ENCODE peak calls at places on chromosome 10, in six cellular contexts. One of them, this sample, is unnamed.

GRCh38 chr10:34884272-34884952 is 69.3 kb upstream of the PARD3 start:
- DNase-seq in PC-9: peak; percentile 43
- DNase-seq in fibroblast of lung: no peak
- DNase-seq in HCT116: no peak
- DNase-seq in CD8-positive, alpha-beta T cell: no peak
- DNase-seq in hepatocyte: no peak
- DNase-seq in this sample: no peak

GRCh38 chr10:8158439-8159071 is 104.1 kb downstream of the GATA3 start:
- DNase-seq in CD8-positive, alpha-beta T cell: no peak
- DNase-seq in fibroblast of lung: peak; percentile 48
- DNase-seq in HCT116: no peak
- DNase-seq in hepatocyte: no peak
- DNase-seq in PC-9: no peak
- DNase-seq in this sample: peak; percentile 60

GRCh38 chr10:112872728-112873127 is 77.3 kb upstream of the TCF7L2 start:
- DNase-seq in fibroblast of lung: no peak
- DNase-seq in CD8-positive, alpha-beta T cell: no peak
- DNase-seq in hepatocyte: no peak
- DNase-seq in HCT116: peak; percentile 18
- DNase-seq in PC-9: no peak
- DNase-seq in this sample: no peak

GRCh38 chr10:60821661-60822060 is 43.4 kb downstream of the CDK1 start:
- DNase-seq in HCT116: no peak
- DNase-seq in CD8-positive, alpha-beta T cell: no peak
- DNase-seq in fibroblast of lung: peak; percentile 34
- DNase-seq in PC-9: no peak
- DNase-seq in hepatocyte: no peak
- DNase-seq in this sample: no peak

GRCh38 chr10:12728569-12728968 is 272.9 kb downstream of the CCDC3 start:
- DNase-seq in PC-9: no peak
- DNase-seq in HCT116: no peak
- DNase-seq in fibroblast of lung: peak; percentile 70
- DNase-seq in CD8-positive, alpha-beta T cell: no peak
- DNase-seq in hepatocyte: no peak
- DNase-seq in this sample: no peak

GRCh38 chr10:131247873-131248272 is 63.6 kb downstream of the TCERG1L start:
- DNase-seq in HCT116: no peak
- DNase-seq in PC-9: no peak
- DNase-seq in CD8-positive, alpha-beta T cell: no peak
- DNase-seq in fibroblast of lung: no peak
- DNase-seq in hepatocyte: no peak
- DNase-seq in this sample: no peak

GRCh38 chr10:126070815-126071214 is 174.5 kb downstream of the FANK1 start:
- DNase-seq in HCT116: no peak
- DNase-seq in PC-9: no peak
- DNase-seq in fibroblast of lung: no peak
- DNase-seq in CD8-positive, alpha-beta T cell: no peak
- DNase-seq in hepatocyte: no peak
- DNase-seq in this sample: no peak

GRCh38 chr10:895324-895723 is 36.2 kb downstream of the LARP4B start:
- DNase-seq in hepatocyte: no peak
- DNase-seq in fibroblast of lung: no peak
- DNase-seq in HCT116: no peak
- DNase-seq in CD8-positive, alpha-beta T cell: no peak
- DNase-seq in PC-9: no peak
- DNase-seq in this sample: no peak

GRCh38 chr10:114603303-114603702 is 54.8 kb downstream of the ABLIM1 start:
- DNase-seq in CD8-positive, alpha-beta T cell: no peak
- DNase-seq in fibroblast of lung: no peak
- DNase-seq in hepatocyte: peak; percentile 30
- DNase-seq in PC-9: peak; percentile 65
- DNase-seq in HCT116: no peak
- DNase-seq in this sample: no peak

GRCh38 chr10:17067549-17068264 is 61.9 kb downstream of the CUBN start:
- DNase-seq in hepatocyte: no peak
- DNase-seq in CD8-positive, alpha-beta T cell: no peak
- DNase-seq in HCT116: no peak
- DNase-seq in PC-9: no peak
- DNase-seq in fibroblast of lung: peak; percentile 58
- DNase-seq in this sample: no peak

GRCh38 chr10:71333154-71333887 is 14.3 kb downstream of the SLC29A3 start:
- DNase-seq in fibroblast of lung: no peak
- DNase-seq in HCT116: no peak
- DNase-seq in CD8-positive, alpha-beta T cell: no peak
- DNase-seq in hepatocyte: no peak
- DNase-seq in PC-9: no peak
- DNase-seq in this sample: no peak

GRCh38 chr10:6507311-6507710 is 72.8 kb downstream of the PRKCQ start:
- DNase-seq in CD8-positive, alpha-beta T cell: no peak
- DNase-seq in fibroblast of lung: no peak
- DNase-seq in HCT116: no peak
- DNase-seq in PC-9: no peak
- DNase-seq in hepatocyte: no peak
- DNase-seq in this sample: no peak

GRCh38 chr10:51876979-51877378 is 177.6 kb upstream of the CSTF2T start:
- DNase-seq in hepatocyte: no peak
- DNase-seq in PC-9: no peak
- DNase-seq in fibroblast of lung: no peak
- DNase-seq in HCT116: no peak
- DNase-seq in CD8-positive, alpha-beta T cell: no peak
- DNase-seq in this sample: no peak

GRCh38 chr10:27240891-27241639 is 468 bp upstream of the ACBD5 start:
- DNase-seq in CD8-positive, alpha-beta T cell: peak; percentile 10
- DNase-seq in hepatocyte: peak; percentile 32
- DNase-seq in HCT116: no peak
- DNase-seq in PC-9: no peak
- DNase-seq in fibroblast of lung: no peak
- DNase-seq in this sample: no peak

GRCh38 chr10:99612167-99612831 is 7.9 kb downstream of the SLC25A28 start:
- DNase-seq in hepatocyte: peak; percentile 71
- DNase-seq in CD8-positive, alpha-beta T cell: no peak
- DNase-seq in HCT116: peak; percentile 59
- DNase-seq in fibroblast of lung: peak; percentile 29
- DNase-seq in PC-9: peak; percentile 55
- DNase-seq in this sample: peak; percentile 72

GRCh38 chr10:113565364-113565763 is 12.5 kb downstream of the HABP2 start:
- DNase-seq in CD8-positive, alpha-beta T cell: no peak
- DNase-seq in fibroblast of lung: no peak
- DNase-seq in PC-9: no peak
- DNase-seq in HCT116: no peak
- DNase-seq in hepatocyte: no peak
- DNase-seq in this sample: peak; percentile 33

GRCh38 chr10:60767424-60767823 is 10.9 kb upstream of the CDK1 start:
- DNase-seq in HCT116: no peak
- DNase-seq in hepatocyte: no peak
- DNase-seq in CD8-positive, alpha-beta T cell: no peak
- DNase-seq in fibroblast of lung: no peak
- DNase-seq in PC-9: no peak
- DNase-seq in this sample: peak; percentile 26

GRCh38 chr10:86337121-86337601 is 29.4 kb downstream of the GRID1 start:
- DNase-seq in HCT116: no peak
- DNase-seq in CD8-positive, alpha-beta T cell: no peak
- DNase-seq in PC-9: no peak
- DNase-seq in hepatocyte: no peak
- DNase-seq in fibroblast of lung: no peak
- DNase-seq in this sample: no peak

GRCh38 chr10:1608408-1609037 is 128.8 kb downstream of the ADARB2 start:
- DNase-seq in PC-9: no peak
- DNase-seq in hepatocyte: no peak
- DNase-seq in fibroblast of lung: no peak
- DNase-seq in CD8-positive, alpha-beta T cell: no peak
- DNase-seq in HCT116: no peak
- DNase-seq in this sample: no peak

DNA sequence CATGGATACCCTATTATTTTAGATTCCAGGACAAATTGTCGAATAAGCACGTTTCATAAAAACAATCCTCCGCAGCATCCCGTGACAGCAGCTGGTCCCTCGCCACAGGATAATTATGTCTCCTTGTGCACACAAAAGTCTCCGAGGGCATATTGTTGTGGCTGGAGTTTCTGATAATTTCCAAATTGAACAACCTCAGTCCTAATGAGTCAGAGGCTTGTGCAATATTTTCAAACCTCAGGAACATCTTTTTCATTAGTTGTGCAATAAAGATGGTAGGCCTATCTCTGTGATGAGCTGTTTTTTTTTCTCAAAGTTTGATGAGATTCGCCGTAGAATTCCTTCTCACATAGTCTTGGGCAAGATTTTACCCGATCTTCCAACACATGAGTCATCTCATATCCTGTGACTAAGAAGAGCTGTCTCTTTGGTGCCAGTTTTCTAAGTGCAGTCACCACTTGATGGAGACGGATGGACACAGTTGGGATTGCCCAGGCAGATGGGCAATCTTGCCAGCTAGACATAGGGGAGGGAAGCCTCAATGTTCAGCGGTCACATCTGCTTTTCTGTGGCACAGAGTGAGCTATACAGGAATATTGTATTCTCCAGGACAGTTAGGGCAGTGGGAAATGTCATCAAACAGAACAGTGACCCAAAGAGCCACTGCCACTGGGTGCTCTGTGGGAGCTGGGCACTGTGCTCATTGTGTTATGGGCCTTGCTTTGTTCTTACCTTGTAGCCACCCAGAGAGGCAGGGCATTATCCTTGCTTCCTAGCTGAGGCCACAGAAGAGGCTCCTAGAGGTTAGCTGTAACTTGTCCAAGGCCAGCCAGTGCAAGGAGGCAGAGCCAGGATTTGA is 7.8 kb downstream of the HTRA1 start:
- DNase-seq in CD8-positive, alpha-beta T cell: no peak
- DNase-seq in hepatocyte: peak; percentile 58
- DNase-seq in HCT116: peak; percentile 41
- DNase-seq in PC-9: peak; percentile 50
- DNase-seq in fibroblast of lung: peak; percentile 91
- DNase-seq in this sample: peak; percentile 98
- H3K27ac ChIP-seq in CD8-positive, alpha-beta T cell: no peak overlapping the region
- H3K27ac ChIP-seq in hepatocyte: peak overlapping the region; percentile 64
- H3K27ac ChIP-seq in HCT116: no peak overlapping the region
- H3K27ac ChIP-seq in PC-9: no peak overlapping the region
- H3K27ac ChIP-seq in fibroblast of lung: peak overlapping the region; percentile 44
- H3K27ac ChIP-seq in this sample: peak overlapping the region; percentile 98

GRCh38 chr10:30778769-30779168 is 149.2 kb upstream of the LYZL2 start:
- DNase-seq in CD8-positive, alpha-beta T cell: no peak
- DNase-seq in PC-9: no peak
- DNase-seq in fibroblast of lung: no peak
- DNase-seq in HCT116: no peak
- DNase-seq in hepatocyte: no peak
- DNase-seq in this sample: no peak

GRCh38 chr10:30784521-30784895 is 155.0 kb upstream of the LYZL2 start:
- DNase-seq in hepatocyte: no peak
- DNase-seq in CD8-positive, alpha-beta T cell: no peak
- DNase-seq in PC-9: no peak
- DNase-seq in fibroblast of lung: peak; percentile 63
- DNase-seq in HCT116: no peak
- DNase-seq in this sample: no peak

GRCh38 chr10:30782543-30783461 is 153.2 kb upstream of the LYZL2 start:
- DNase-seq in fibroblast of lung: peak; percentile 71
- DNase-seq in PC-9: no peak
- DNase-seq in HCT116: no peak
- DNase-seq in hepatocyte: no peak
- DNase-seq in CD8-positive, alpha-beta T cell: no peak
- DNase-seq in this sample: no peak

GRCh38 chr10:30783939-30784500 is 154.5 kb upstream of the LYZL2 start:
- DNase-seq in PC-9: no peak
- DNase-seq in hepatocyte: peak; percentile 90
- DNase-seq in HCT116: peak; percentile 19
- DNase-seq in CD8-positive, alpha-beta T cell: peak; percentile 64
- DNase-seq in fibroblast of lung: peak; percentile 85
- DNase-seq in this sample: peak; percentile 76

GRCh38 chr10:30781571-30782542 is 152.3 kb upstream of the LYZL2 start:
- DNase-seq in HCT116: no peak
- DNase-seq in fibroblast of lung: no peak
- DNase-seq in hepatocyte: no peak
- DNase-seq in CD8-positive, alpha-beta T cell: no peak
- DNase-seq in PC-9: no peak
- DNase-seq in this sample: no peak
- H3K27ac ChIP-seq in HCT116: no peak overlapping the region
- H3K27ac ChIP-seq in fibroblast of lung: peak overlapping the region; percentile 58
- H3K27ac ChIP-seq in hepatocyte: no peak overlapping the region
- H3K27ac ChIP-seq in CD8-positive, alpha-beta T cell: no peak overlapping the region
- H3K27ac ChIP-seq in PC-9: no peak overlapping the region
- H3K27ac ChIP-seq in this sample: no peak overlapping the region

DNA sequence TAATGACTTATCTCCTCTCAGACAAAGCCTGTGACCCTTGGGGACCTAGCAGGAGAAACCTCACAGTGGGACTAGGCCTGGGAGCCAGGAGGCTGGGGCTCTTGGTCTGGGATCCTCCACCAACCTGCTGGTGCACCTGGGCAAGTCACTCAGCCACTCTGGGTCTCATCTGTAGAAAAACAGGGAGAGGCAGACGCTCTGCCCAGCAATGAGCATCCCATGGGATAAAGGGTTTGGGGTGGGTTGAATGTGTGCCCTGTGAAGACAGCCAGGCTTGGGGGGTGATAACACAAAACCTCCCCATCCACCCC is 81.6 kb downstream of the ZMIZ1 start:
- DNase-seq in fibroblast of lung: no peak
- DNase-seq in HCT116: no peak
- DNase-seq in hepatocyte: no peak
- DNase-seq in PC-9: no peak
- DNase-seq in CD8-positive, alpha-beta T cell: no peak
- DNase-seq in this sample: no peak
- H3K27ac ChIP-seq in fibroblast of lung: peak overlapping the region; percentile 92
- H3K27ac ChIP-seq in HCT116: peak overlapping the region; percentile 94
- H3K27ac ChIP-seq in hepatocyte: peak overlapping the region; percentile 90
- H3K27ac ChIP-seq in PC-9: peak overlapping the region; percentile 90
- H3K27ac ChIP-seq in CD8-positive, alpha-beta T cell: no peak overlapping the region
- H3K27ac ChIP-seq in this sample: peak overlapping the region; percentile 99

GRCh38 chr10:74012480-74012879 is 14.6 kb downstream of the VCL start:
- DNase-seq in fibroblast of lung: no peak
- DNase-seq in CD8-positive, alpha-beta T cell: no peak
- DNase-seq in PC-9: no peak
- DNase-seq in hepatocyte: no peak
- DNase-seq in HCT116: no peak
- DNase-seq in this sample: no peak

GRCh38 chr10:74006269-74006668 is 8.4 kb downstream of the VCL start:
- DNase-seq in fibroblast of lung: no peak
- DNase-seq in PC-9: no peak
- DNase-seq in HCT116: no peak
- DNase-seq in hepatocyte: no peak
- DNase-seq in CD8-positive, alpha-beta T cell: no peak
- DNase-seq in this sample: no peak

GRCh38 chr10:74011762-74012161 is 13.8 kb downstream of the VCL start:
- DNase-seq in fibroblast of lung: peak; percentile 94
- DNase-seq in PC-9: peak; percentile 58
- DNase-seq in HCT116: no peak
- DNase-seq in hepatocyte: peak; percentile 59
- DNase-seq in CD8-positive, alpha-beta T cell: no peak
- DNase-seq in this sample: no peak

GRCh38 chr10:74011016-74011415 is 13.1 kb downstream of the VCL start:
- DNase-seq in fibroblast of lung: no peak
- DNase-seq in CD8-positive, alpha-beta T cell: no peak
- DNase-seq in HCT116: no peak
- DNase-seq in PC-9: no peak
- DNase-seq in hepatocyte: no peak
- DNase-seq in this sample: no peak

GRCh38 chr10:74008212-74008731 is 10.4 kb downstream of the VCL start:
- DNase-seq in PC-9: peak; percentile 72
- DNase-seq in CD8-positive, alpha-beta T cell: no peak
- DNase-seq in HCT116: no peak
- DNase-seq in fibroblast of lung: peak; percentile 90
- DNase-seq in hepatocyte: no peak
- DNase-seq in this sample: no peak
- H3K27ac ChIP-seq in PC-9: peak overlapping the region; percentile 25
- H3K27ac ChIP-seq in CD8-positive, alpha-beta T cell: no peak overlapping the region
- H3K27ac ChIP-seq in HCT116: peak overlapping the region; percentile 56
- H3K27ac ChIP-seq in fibroblast of lung: peak overlapping the region; percentile 68
- H3K27ac ChIP-seq in hepatocyte: peak overlapping the region; percentile 44
- H3K27ac ChIP-seq in this sample: peak overlapping the region; percentile 73